ENCODE peak calls at places on chromosomes 7 and 10, in ten cellular contexts. J is body of pancreas, B is GM23338, G is breast epithelium, A is right cardiac atrium, W is left ventricle myocardium inferior, X is IMR-90, I is SK-N-SH, L is BE2C, Q is PC-9. M is an unnamed sample.

GRCh38 chr10:29512460-29512974 is 122.3 kb downstream of the SVIL start:
- DNase-seq in Q (no peak), G (no peak), J (no peak), A (no peak), L (no peak), I (no peak), B (no peak), W (no peak), X (no peak), M (no peak)

GRCh38 chr10:47165711-47166404 is 134.1 kb upstream of the GDF10 start:
- DNase-seq in I (no peak), G (peak; percentile 68), L (no peak), W (peak; percentile 60), Q (no peak), X (peak; percentile 80), J (peak; percentile 55), A (peak; percentile 78), B (no peak), M (no peak)

GRCh38 chr7:71521506-71521905 is 389.6 kb downstream of the GALNT17 start:
- DNase-seq in G (no peak), X (no peak), W (no peak), B (no peak), A (peak; percentile 16), I (no peak), L (no peak), J (peak; percentile 6), Q (no peak), M (no peak)

GRCh38 chr7:92740713-92741126 is 95.7 kb downstream of the CDK6 start:
- DNase-seq in Q (peak; percentile 94), L (no peak), J (no peak), A (no peak), I (no peak), B (peak; percentile 58), G (no peak), W (no peak), X (peak; percentile 89), M (peak; percentile 85)

GRCh38 chr7:29077854-29078253 is 68.5 kb downstream of the CPVL start:
- DNase-seq in G (no peak), W (no peak), X (no peak), I (no peak), L (no peak), J (no peak), Q (no peak), A (no peak), B (no peak), M (no peak)

GRCh38 chr7:18570890-18571478 is 75.4 kb downstream of the HDAC9 start:
- DNase-seq in X (peak; percentile 42), W (no peak), J (peak; percentile 32), B (peak; percentile 44), Q (peak; percentile 63), I (peak; percentile 65), G (no peak), A (no peak), L (peak; percentile 19), M (no peak)

GRCh38 chr10:127881262-127881661 is 11.5 kb downstream of the CLRN3 start:
- DNase-seq in I (no peak), B (no peak), J (peak; percentile 32), W (no peak), L (no peak), X (no peak), Q (no peak), G (no peak), A (no peak), M (no peak)

GRCh38 chr7:100432053-100432452 is 2.4 kb downstream of the MEPCE start:
- DNase-seq in Q (no peak), J (no peak), I (no peak), X (no peak), G (no peak), L (no peak), A (no peak), W (no peak), B (no peak), M (no peak)

GRCh38 chr10:119358567-119358966 is 151.2 kb downstream of the GRK5 start:
- DNase-seq in J (no peak), L (no peak), W (no peak), A (no peak), B (no peak), I (no peak), G (no peak), X (no peak), Q (no peak), M (no peak)

GRCh38 chr10:132446661-132447445 is 49.9 kb downstream of the PWWP2B start:
- DNase-seq in L (peak; percentile 52), J (peak; percentile 86), Q (peak; percentile 72), A (peak; percentile 54), X (peak; percentile 19), W (no peak), B (no peak), G (no peak), I (peak; percentile 66), M (no peak)

GRCh38 chr10:85673270-85673669 is 693.3 kb downstream of the GRID1 start:
- DNase-seq in J (no peak), B (no peak), W (no peak), I (no peak), A (no peak), G (no peak), X (no peak), L (no peak), Q (no peak), M (no peak)

GRCh38 chr10:13349776-13350274 is 1.7 kb upstream of the SEPHS1 start:
- DNase-seq in W (peak; percentile 38), B (peak; percentile 97), X (peak; percentile 54), J (peak; percentile 63), A (peak; percentile 56), I (peak; percentile 39), G (peak; percentile 42), Q (peak; percentile 36), L (no peak), M (no peak)

GRCh38 chr7:83799333-83799732 is 150.4 kb upstream of the SEMA3E start:
- DNase-seq in G (no peak), I (no peak), J (no peak), L (no peak), Q (no peak), A (no peak), B (no peak), X (no peak), W (no peak), M (no peak)

GRCh38 chr7:16758634-16759602 is 5.4 kb downstream of the TSPAN13 start:
- DNase-seq in B (no peak), J (no peak), I (no peak), A (no peak), L (no peak), G (no peak), X (no peak), W (no peak), Q (no peak), M (no peak)
- H3K4me1 ChIP-seq in B (peaks cover 21% of the 10 kb centered on the region), J (peaks cover 31% of the 10 kb centered on the region), I (no peaks in the 10 kb centered on the region), A (no peaks in the 10 kb centered on the region), L (peaks cover 2% of the 10 kb centered on the region), G (no peaks in the 10 kb centered on the region), X (no peaks in the 10 kb centered on the region), W (peaks cover 23% of the 10 kb centered on the region), Q (peaks cover 22% of the 10 kb centered on the region), M (peaks cover 7% of the 10 kb centered on the region)

GRCh38 chr10:59708816-59709471 is 706 bp downstream of the SLC16A9 start:
- DNase-seq in Q (no peak), B (peak; percentile 68), A (peak; percentile 20), J (peak; percentile 30), I (peak; percentile 81), X (no peak), L (peak; percentile 37), G (no peak), W (peak; percentile 21), M (no peak)

GRCh38 chr10:59713196-59713821 is 3.7 kb upstream of the SLC16A9 start:
- DNase-seq in J (no peak), W (no peak), I (no peak), A (no peak), L (no peak), G (no peak), Q (no peak), X (no peak), B (no peak), M (no peak)

GRCh38 chr10:59709472-59710125 is at the start of gene SLC16A9:
- DNase-seq in B (peak; percentile 89), J (peak; percentile 69), Q (no peak), W (peak; percentile 47), X (peak; percentile 11), G (peak; percentile 19), I (peak; percentile 93), A (peak; percentile 48), L (peak; percentile 75), M (peak; percentile 66)

GRCh38 chr10:59706851-59707797 is 2.5 kb downstream of the SLC16A9 start:
- DNase-seq in L (no peak), W (no peak), Q (no peak), B (no peak), I (no peak), G (no peak), J (no peak), A (no peak), X (no peak), M (no peak)

DNA sequence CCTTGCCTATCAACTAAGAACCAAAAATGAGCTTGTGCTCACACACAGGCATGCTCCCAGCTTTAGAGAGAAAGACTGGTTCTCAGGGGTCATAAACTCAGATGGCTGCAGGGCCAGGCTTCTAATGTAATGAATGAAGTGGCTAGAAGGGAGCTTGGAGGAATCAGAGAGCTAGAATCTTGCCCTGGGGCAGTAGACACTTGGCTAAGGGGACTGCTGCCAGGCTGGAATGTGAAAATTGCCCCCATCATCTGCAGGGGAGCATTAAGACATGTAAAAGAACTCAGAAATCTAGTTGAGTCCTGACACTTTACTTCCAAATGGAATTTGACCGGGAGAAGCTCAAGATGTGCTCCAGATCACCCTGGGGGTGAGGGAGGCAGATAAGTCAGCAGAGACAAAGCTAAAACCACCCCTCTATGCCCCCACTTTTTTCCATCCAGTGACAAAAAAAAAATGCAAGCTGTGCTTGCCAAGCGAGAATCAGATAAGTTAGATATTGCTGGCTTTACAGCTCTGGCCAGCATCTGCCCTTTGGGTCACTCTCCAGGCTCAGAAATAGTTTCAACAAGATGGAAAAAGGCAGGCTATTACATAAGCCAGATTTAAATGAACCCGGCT is 2.3 kb upstream of the SLC16A9 start:
- DNase-seq in J (no peak), X (no peak), L (peak; percentile 7), Q (no peak), W (no peak), I (peak; percentile 68), A (no peak), B (no peak), G (no peak), M (no peak)
- H3K27me3 ChIP-seq in J (no peaks in the 10 kb centered on the region), X (peaks cover 41% of the 10 kb centered on the region), L (no peaks in the 10 kb centered on the region), Q (peaks cover 6% of the 10 kb centered on the region), W (peaks cover 26% of the 10 kb centered on the region), I (peaks cover 6% of the 10 kb centered on the region), A (no peaks in the 10 kb centered on the region), B (peaks cover 35% of the 10 kb centered on the region), G (no peaks in the 10 kb centered on the region), M (peaks cover 16% of the 10 kb centered on the region)

GRCh38 chr7:74033372-74034311 is 5.7 kb downstream of the ELN start:
- DNase-seq in G (no peak), A (peak; percentile 94), J (peak; percentile 91), Q (no peak), X (no peak), L (peak; percentile 91), W (peak; percentile 89), I (peak; percentile 97), B (no peak), M (no peak)
- H3K4me1 ChIP-seq in G (peaks cover under 1% of the 10 kb centered on the region), A (peaks cover 3% of the 10 kb centered on the region), J (peaks cover 76% of the 10 kb centered on the region), Q (no peaks in the 10 kb centered on the region), X (peaks cover 24% of the 10 kb centered on the region), L (peaks cover 28% of the 10 kb centered on the region), W (peaks cover 76% of the 10 kb centered on the region), I (peaks cover 13% of the 10 kb centered on the region), B (peaks cover 14% of the 10 kb centered on the region), M (peaks cover 4% of the 10 kb centered on the region)

DNA sequence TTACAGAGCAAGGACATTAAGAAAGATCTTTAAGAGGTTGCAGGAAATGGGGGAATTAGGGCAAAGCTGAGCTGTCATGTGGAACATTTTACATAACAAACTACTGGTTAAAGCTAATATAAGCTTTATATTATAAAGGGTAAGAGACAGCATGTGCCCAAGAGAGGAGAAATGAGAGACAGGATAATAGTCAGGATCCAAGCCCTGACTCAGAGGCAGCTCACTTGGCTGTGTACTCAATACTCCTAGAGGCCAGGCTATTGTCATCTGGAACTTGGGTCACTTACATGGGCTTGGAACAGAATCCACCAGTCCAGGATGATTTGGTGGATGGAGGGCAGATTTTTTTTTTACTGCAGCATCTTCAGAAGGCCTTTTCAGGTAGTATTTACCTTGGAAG is 418.6 kb upstream of the ZMIZ1 start:
- DNase-seq in I (no peak), B (no peak), Q (no peak), A (no peak), W (no peak), G (no peak), L (no peak), X (peak; percentile 28), J (no peak), M (no peak)
- H3K27me3 ChIP-seq in I (no peaks in the 10 kb centered on the region), B (no peaks in the 10 kb centered on the region), Q (peaks cover 6% of the 10 kb centered on the region), A (no peaks in the 10 kb centered on the region), W (no peaks in the 10 kb centered on the region), G (no peaks in the 10 kb centered on the region), L (no peaks in the 10 kb centered on the region), X (peaks cover 5% of the 10 kb centered on the region), J (no peaks in the 10 kb centered on the region), M (peaks cover 19% of the 10 kb centered on the region)